ENCODE peak calls at places on chromosome 21, in four cellular contexts. One of them, this sample, is unnamed. For H3K4me1, the result is how much of the 10 kb centered on the place peaks cover.

GRCh38 chr21:31282095-31282709 is 61.9 kb downstream of the TIAM1 start:
- DNase-seq in IMR-90: peak
- DNase-seq in sigmoid colon: no peak
- DNase-seq in suprapubic skin: no peak
- DNase-seq in this sample: no peak

GRCh38 chr21:19648376-19648775 is 1244.8 kb upstream of the TMPRSS15 start:
- DNase-seq in suprapubic skin: no peak
- DNase-seq in sigmoid colon: no peak
- DNase-seq in IMR-90: no peak
- DNase-seq in this sample: no peak

GRCh38 chr21:22490044-22490443 is 1491.8 kb downstream of the NCAM2 start:
- DNase-seq in suprapubic skin: no peak
- DNase-seq in sigmoid colon: no peak
- DNase-seq in IMR-90: no peak
- DNase-seq in this sample: no peak

GRCh38 chr21:35619184-35619583 is 441.1 kb downstream of the SETD4 start:
- DNase-seq in IMR-90: peak
- DNase-seq in suprapubic skin: no peak
- DNase-seq in sigmoid colon: no peak
- DNase-seq in this sample: no peak

GRCh38 chr21:27678511-27678910 is 711.6 kb upstream of the ADAMTS5 start:
- DNase-seq in suprapubic skin: no peak
- DNase-seq in sigmoid colon: no peak
- DNase-seq in IMR-90: no peak
- DNase-seq in this sample: no peak

GRCh38 chr21:8993284-8993942 is 1528.0 kb upstream of the TPTE start:
- DNase-seq in suprapubic skin: no peak
- DNase-seq in IMR-90: no peak
- DNase-seq in sigmoid colon: no peak
- DNase-seq in this sample: no peak

GRCh38 chr21:36955783-36956182 is 10.7 kb downstream of the HLCS start:
- DNase-seq in IMR-90: no peak
- DNase-seq in suprapubic skin: no peak
- DNase-seq in sigmoid colon: no peak
- DNase-seq in this sample: no peak

GRCh38 chr21:32403201-32403701 is 9.3 kb upstream of the EVA1C start:
- DNase-seq in suprapubic skin: no peak
- DNase-seq in sigmoid colon: peak
- DNase-seq in IMR-90: peak
- DNase-seq in this sample: peak

GRCh38 chr21:35106246-35106835 is 57.2 kb upstream of the RUNX1 start:
- DNase-seq in IMR-90: no peak
- DNase-seq in suprapubic skin: no peak
- DNase-seq in sigmoid colon: no peak
- DNase-seq in this sample: no peak

GRCh38 chr21:35597750-35598339 is 462.5 kb downstream of the SETD4 start:
- DNase-seq in IMR-90: no peak
- DNase-seq in suprapubic skin: no peak
- DNase-seq in sigmoid colon: no peak
- DNase-seq in this sample: no peak

GRCh38 chr21:33947451-33948095 is 32.0 kb upstream of the ATP5PO start:
- DNase-seq in suprapubic skin: peak
- DNase-seq in sigmoid colon: peak
- DNase-seq in IMR-90: peak
- DNase-seq in this sample: peak

GRCh38 chr21:31837613-31838390 is 35.0 kb upstream of the HUNK start:
- DNase-seq in sigmoid colon: no peak
- DNase-seq in suprapubic skin: no peak
- DNase-seq in IMR-90: no peak
- DNase-seq in this sample: no peak

GRCh38 chr21:39891111-39891510 is 23.9 kb downstream of the PCP4 start:
- DNase-seq in sigmoid colon: no peak
- DNase-seq in IMR-90: no peak
- DNase-seq in suprapubic skin: no peak
- DNase-seq in this sample: no peak

GRCh38 chr21:36254106-36254941 is 65.7 kb upstream of the MORC3 start:
- DNase-seq in IMR-90: peak
- DNase-seq in sigmoid colon: no peak
- DNase-seq in suprapubic skin: no peak
- DNase-seq in this sample: no peak

GRCh38 chr21:29295066-29295650 is 3.6 kb upstream of the BACH1 start:
- DNase-seq in IMR-90: no peak
- DNase-seq in suprapubic skin: no peak
- DNase-seq in sigmoid colon: no peak
- DNase-seq in this sample: no peak

GRCh38 chr21:34808569-34809204 is 139.9 kb downstream of the CLIC6 start:
- DNase-seq in sigmoid colon: no peak
- DNase-seq in suprapubic skin: no peak
- DNase-seq in IMR-90: peak
- DNase-seq in this sample: no peak

DNA sequence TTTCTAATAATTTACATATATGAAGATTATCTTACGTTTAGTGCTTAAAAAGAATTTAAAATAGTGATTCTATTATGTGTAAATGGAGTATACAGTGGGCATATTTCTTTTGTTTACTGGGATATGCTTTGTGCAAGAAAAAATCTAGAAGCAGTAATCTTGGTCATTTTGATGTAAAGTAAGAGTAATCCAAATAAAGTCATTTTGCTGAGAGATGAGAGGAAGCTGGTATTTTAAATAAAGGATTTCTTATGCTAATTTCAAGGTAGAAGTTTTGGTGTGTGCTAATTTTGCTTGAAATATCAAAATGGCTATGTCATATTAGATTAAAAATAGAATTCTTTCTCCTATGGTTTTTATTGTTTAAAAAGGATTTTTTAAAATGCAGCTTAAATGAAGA is 574.4 kb downstream of the USP25 start:
- DNase-seq in IMR-90: no peak
- DNase-seq in suprapubic skin: no peak
- DNase-seq in sigmoid colon: no peak
- DNase-seq in this sample: no peak
- H3K4me1 ChIP-seq in IMR-90: under half
- H3K4me1 ChIP-seq in suprapubic skin: under half
- H3K4me1 ChIP-seq in sigmoid colon: under half
- H3K4me1 ChIP-seq in this sample: under half

GRCh38 chr21:41597227-41597626 is 89.3 kb upstream of the TMPRSS2 start:
- DNase-seq in suprapubic skin: peak
- DNase-seq in sigmoid colon: no peak
- DNase-seq in IMR-90: no peak
- DNase-seq in this sample: peak
- TF ChIP-seq POLR2A in suprapubic skin: no peak
- TF ChIP-seq POLR2A in sigmoid colon: no peak
- TF ChIP-seq POLR2A in IMR-90: no peak
- TF ChIP-seq POLR2A in this sample: no peak

GRCh38 chr21:15197696-15198095 is 132.9 kb upstream of the NRIP1 start:
- DNase-seq in IMR-90: no peak
- DNase-seq in suprapubic skin: no peak
- DNase-seq in sigmoid colon: no peak
- DNase-seq in this sample: no peak

GRCh38 chr21:15199414-15199813 is 134.6 kb upstream of the NRIP1 start:
- DNase-seq in IMR-90: no peak
- DNase-seq in sigmoid colon: no peak
- DNase-seq in suprapubic skin: no peak
- DNase-seq in this sample: no peak

GRCh38 chr21:15195768-15196167 is 131.0 kb upstream of the NRIP1 start:
- DNase-seq in IMR-90: no peak
- DNase-seq in suprapubic skin: no peak
- DNase-seq in sigmoid colon: no peak
- DNase-seq in this sample: no peak

GRCh38 chr21:15203740-15204139 is 138.9 kb upstream of the NRIP1 start:
- DNase-seq in sigmoid colon: no peak
- DNase-seq in IMR-90: no peak
- DNase-seq in suprapubic skin: no peak
- DNase-seq in this sample: no peak

DNA sequence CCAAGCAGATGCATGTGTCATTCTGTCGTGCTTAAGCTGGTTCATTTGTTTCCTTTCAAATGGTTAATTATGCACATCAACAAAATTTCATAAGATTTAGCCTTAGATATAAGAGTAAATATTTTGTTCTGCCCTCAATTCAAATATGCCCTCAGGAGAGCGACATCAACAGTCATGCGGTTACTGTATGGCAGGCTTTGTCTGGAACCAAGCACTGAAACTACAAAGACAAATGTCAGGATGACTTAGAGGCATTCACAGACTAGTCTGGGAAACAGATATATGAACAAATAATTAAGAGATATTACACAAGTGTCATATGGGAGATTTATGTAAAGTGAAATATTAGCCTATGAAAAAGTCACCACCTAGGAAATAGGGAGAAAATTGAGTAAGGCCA is 135.1 kb upstream of the NRIP1 start:
- DNase-seq in sigmoid colon: no peak
- DNase-seq in suprapubic skin: no peak
- DNase-seq in IMR-90: no peak
- DNase-seq in this sample: no peak
- H3K4me3 ChIP-seq in sigmoid colon: no peak
- H3K4me3 ChIP-seq in suprapubic skin: no peak
- H3K4me3 ChIP-seq in IMR-90: no peak
- H3K4me3 ChIP-seq in this sample: no peak

DNA sequence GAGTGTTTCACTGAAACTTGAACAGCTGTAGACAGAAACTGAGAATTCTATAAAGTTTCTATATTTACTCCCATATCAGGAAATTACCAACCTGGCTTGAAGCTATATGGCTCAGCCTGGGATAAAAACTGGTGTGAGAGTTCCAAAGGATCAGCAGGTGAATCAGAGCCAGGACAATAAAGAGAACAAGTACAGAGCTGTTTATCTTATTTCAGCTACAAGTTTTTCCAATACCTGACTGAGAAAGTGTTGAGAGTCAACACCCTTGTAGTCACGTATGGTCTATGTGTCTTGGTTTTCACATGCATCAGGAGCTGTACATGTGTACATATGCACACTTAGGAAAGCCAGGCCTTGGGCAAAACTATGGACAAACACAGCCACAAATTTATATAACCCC is 40.7 kb upstream of the CXADR start:
- DNase-seq in suprapubic skin: no peak
- DNase-seq in sigmoid colon: no peak
- DNase-seq in IMR-90: no peak
- DNase-seq in this sample: no peak
- H3K4me1 ChIP-seq in suprapubic skin: under half
- H3K4me1 ChIP-seq in sigmoid colon: under half
- H3K4me1 ChIP-seq in IMR-90: under half
- H3K4me1 ChIP-seq in this sample: under half

DNA sequence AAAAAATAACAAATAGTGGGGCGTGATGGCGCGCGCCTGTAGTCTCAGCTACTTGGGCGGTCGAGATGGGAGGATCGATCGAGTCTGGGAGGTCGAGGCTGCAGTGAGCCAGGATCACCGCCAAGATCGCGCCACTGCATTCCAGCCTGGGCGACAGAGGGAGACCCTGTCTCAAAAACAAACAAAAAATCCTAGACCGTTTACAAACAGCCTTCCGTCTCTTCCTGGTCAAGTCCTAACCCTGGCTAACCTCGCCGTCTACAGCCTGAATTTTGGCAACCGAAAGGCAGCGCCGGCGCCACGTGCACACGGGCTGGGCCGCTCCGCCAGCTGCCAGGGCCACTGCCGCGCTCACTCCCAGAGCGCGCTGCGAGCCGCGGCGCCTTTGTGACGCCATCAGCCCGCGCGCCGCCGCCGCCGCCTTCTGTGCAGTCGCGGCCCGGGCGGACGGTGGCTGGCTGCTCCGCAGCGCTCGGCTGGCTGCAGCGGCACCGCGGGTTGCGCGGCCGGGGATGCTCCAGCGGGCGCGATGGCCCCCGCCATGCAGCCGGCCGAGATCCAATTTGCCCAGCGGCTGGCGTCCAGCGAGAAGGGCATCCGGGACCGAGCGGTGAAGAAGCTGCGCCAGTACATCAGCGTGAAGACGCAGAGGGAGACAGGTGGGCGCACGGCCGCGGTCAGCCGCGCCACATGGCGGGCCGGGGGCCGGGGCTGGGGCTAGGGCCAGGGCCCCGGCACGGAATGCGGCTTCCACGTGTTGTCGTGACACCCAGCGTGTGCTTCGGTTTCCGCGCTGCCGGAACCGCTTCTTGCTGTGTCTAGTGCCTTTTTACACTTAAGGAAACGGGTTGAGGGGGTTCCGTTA is at the start of the genes HSF2BP and RRP1B:
- DNase-seq in IMR-90: peak
- DNase-seq in suprapubic skin: peak
- DNase-seq in sigmoid colon: peak
- DNase-seq in this sample: peak
- TF ChIP-seq POLR2A in IMR-90: peak
- TF ChIP-seq POLR2A in suprapubic skin: peak
- TF ChIP-seq POLR2A in sigmoid colon: no peak
- TF ChIP-seq POLR2A in this sample: peak

GRCh38 chr21:38733973-38734546 is 71.7 kb upstream of the ETS2 start:
- DNase-seq in sigmoid colon: peak
- DNase-seq in IMR-90: peak
- DNase-seq in suprapubic skin: peak
- DNase-seq in this sample: peak
- H3K4me3 ChIP-seq in sigmoid colon: peak
- H3K4me3 ChIP-seq in IMR-90: peak
- H3K4me3 ChIP-seq in suprapubic skin: peak
- H3K4me3 ChIP-seq in this sample: peak

GRCh38 chr21:45108034-45108790 is 33.8 kb downstream of the ADARB1 start:
- DNase-seq in suprapubic skin: no peak
- DNase-seq in IMR-90: no peak
- DNase-seq in sigmoid colon: no peak
- DNase-seq in this sample: no peak
- H3K4me1 ChIP-seq in suprapubic skin: under half
- H3K4me1 ChIP-seq in IMR-90: under half
- H3K4me1 ChIP-seq in sigmoid colon: half or more
- H3K4me1 ChIP-seq in this sample: under half

GRCh38 chr21:25607151-25607811 is at the start of gene MRPL39:
- DNase-seq in sigmoid colon: peak
- DNase-seq in suprapubic skin: peak
- DNase-seq in IMR-90: peak
- DNase-seq in this sample: peak
- TF ChIP-seq POLR2A in sigmoid colon: no peak
- TF ChIP-seq POLR2A in suprapubic skin: no peak
- TF ChIP-seq POLR2A in IMR-90: peak
- TF ChIP-seq POLR2A in this sample: no peak